ENCODE peak calls at places on chromosomes 7 and 10, in seven cellular contexts. One of them, this sample, is unnamed.

GRCh38 chr7:44797329-44798258 is 1.1 kb downstream of the PPIA start:
- DNase-seq in transverse colon: peak
- DNase-seq in uterus: peak
- DNase-seq in body of pancreas: peak
- DNase-seq in left ventricle myocardium inferior: peak
- DNase-seq in keratinocyte: no peak
- DNase-seq in BE2C: peak
- DNase-seq in this sample: peak

GRCh38 chr7:422191-422885 is 97.3 kb downstream of the PDGFA start:
- DNase-seq in keratinocyte: no peak
- DNase-seq in body of pancreas: no peak
- DNase-seq in transverse colon: no peak
- DNase-seq in left ventricle myocardium inferior: no peak
- DNase-seq in BE2C: no peak
- DNase-seq in uterus: no peak
- DNase-seq in this sample: no peak

GRCh38 chr7:112770051-112770450 is 20.1 kb downstream of the TMEM168 start:
- DNase-seq in keratinocyte: peak
- DNase-seq in left ventricle myocardium inferior: no peak
- DNase-seq in transverse colon: no peak
- DNase-seq in BE2C: no peak
- DNase-seq in uterus: no peak
- DNase-seq in body of pancreas: no peak
- DNase-seq in this sample: no peak

GRCh38 chr7:37028909-37029440 is 304.7 kb upstream of the AOAH start:
- DNase-seq in keratinocyte: no peak
- DNase-seq in uterus: no peak
- DNase-seq in transverse colon: no peak
- DNase-seq in left ventricle myocardium inferior: no peak
- DNase-seq in BE2C: no peak
- DNase-seq in body of pancreas: no peak
- DNase-seq in this sample: no peak

GRCh38 chr7:41164440-41164839 is 538.5 kb downstream of the INHBA start:
- DNase-seq in transverse colon: no peak
- DNase-seq in left ventricle myocardium inferior: no peak
- DNase-seq in body of pancreas: no peak
- DNase-seq in uterus: no peak
- DNase-seq in BE2C: no peak
- DNase-seq in keratinocyte: no peak
- DNase-seq in this sample: no peak

GRCh38 chr7:1240296-1240820 is 7.7 kb downstream of the UNCX start:
- DNase-seq in left ventricle myocardium inferior: no peak
- DNase-seq in transverse colon: no peak
- DNase-seq in keratinocyte: no peak
- DNase-seq in BE2C: no peak
- DNase-seq in uterus: no peak
- DNase-seq in body of pancreas: no peak
- DNase-seq in this sample: no peak

GRCh38 chr10:58157076-58157766 is 110.5 kb downstream of the IPMK start:
- DNase-seq in left ventricle myocardium inferior: no peak
- DNase-seq in body of pancreas: peak
- DNase-seq in BE2C: peak
- DNase-seq in keratinocyte: no peak
- DNase-seq in uterus: no peak
- DNase-seq in transverse colon: no peak
- DNase-seq in this sample: no peak

GRCh38 chr7:40057292-40057691 is 77.1 kb downstream of the MPLKIP start:
- DNase-seq in BE2C: no peak
- DNase-seq in keratinocyte: no peak
- DNase-seq in transverse colon: peak
- DNase-seq in uterus: no peak
- DNase-seq in body of pancreas: peak
- DNase-seq in left ventricle myocardium inferior: no peak
- DNase-seq in this sample: no peak

GRCh38 chr10:122974034-122974433 is 6.2 kb upstream of the PSTK start:
- DNase-seq in BE2C: peak
- DNase-seq in uterus: no peak
- DNase-seq in keratinocyte: no peak
- DNase-seq in body of pancreas: peak
- DNase-seq in transverse colon: no peak
- DNase-seq in left ventricle myocardium inferior: no peak
- DNase-seq in this sample: no peak

GRCh38 chr7:75572396-75572795 is 80.3 kb downstream of the SPDYE5 start:
- DNase-seq in keratinocyte: no peak
- DNase-seq in uterus: no peak
- DNase-seq in transverse colon: no peak
- DNase-seq in body of pancreas: no peak
- DNase-seq in left ventricle myocardium inferior: no peak
- DNase-seq in BE2C: no peak
- DNase-seq in this sample: peak

GRCh38 chr10:126391162-126391880 is 3.0 kb upstream of the ADAM12 start:
- DNase-seq in keratinocyte: no peak
- DNase-seq in uterus: no peak
- DNase-seq in transverse colon: no peak
- DNase-seq in body of pancreas: peak
- DNase-seq in left ventricle myocardium inferior: no peak
- DNase-seq in BE2C: no peak
- DNase-seq in this sample: no peak

GRCh38 chr7:11473807-11474424 is 358.1 kb downstream of the THSD7A start:
- DNase-seq in keratinocyte: no peak
- DNase-seq in uterus: no peak
- DNase-seq in BE2C: no peak
- DNase-seq in body of pancreas: no peak
- DNase-seq in transverse colon: no peak
- DNase-seq in left ventricle myocardium inferior: no peak
- DNase-seq in this sample: no peak

GRCh38 chr7:47449810-47450586 is 131.9 kb downstream of the TNS3 start:
- DNase-seq in BE2C: no peak
- DNase-seq in body of pancreas: no peak
- DNase-seq in transverse colon: no peak
- DNase-seq in uterus: no peak
- DNase-seq in keratinocyte: no peak
- DNase-seq in left ventricle myocardium inferior: no peak
- DNase-seq in this sample: no peak

GRCh38 chr7:120617239-120617638 is 240.7 kb downstream of the TSPAN12 start:
- DNase-seq in keratinocyte: no peak
- DNase-seq in BE2C: no peak
- DNase-seq in body of pancreas: no peak
- DNase-seq in transverse colon: no peak
- DNase-seq in left ventricle myocardium inferior: no peak
- DNase-seq in uterus: no peak
- DNase-seq in this sample: no peak

GRCh38 chr7:103989200-103989784 is at the start of gene RELN:
- DNase-seq in body of pancreas: no peak
- DNase-seq in left ventricle myocardium inferior: no peak
- DNase-seq in keratinocyte: no peak
- DNase-seq in uterus: no peak
- DNase-seq in transverse colon: no peak
- DNase-seq in BE2C: peak
- DNase-seq in this sample: no peak

DNA sequence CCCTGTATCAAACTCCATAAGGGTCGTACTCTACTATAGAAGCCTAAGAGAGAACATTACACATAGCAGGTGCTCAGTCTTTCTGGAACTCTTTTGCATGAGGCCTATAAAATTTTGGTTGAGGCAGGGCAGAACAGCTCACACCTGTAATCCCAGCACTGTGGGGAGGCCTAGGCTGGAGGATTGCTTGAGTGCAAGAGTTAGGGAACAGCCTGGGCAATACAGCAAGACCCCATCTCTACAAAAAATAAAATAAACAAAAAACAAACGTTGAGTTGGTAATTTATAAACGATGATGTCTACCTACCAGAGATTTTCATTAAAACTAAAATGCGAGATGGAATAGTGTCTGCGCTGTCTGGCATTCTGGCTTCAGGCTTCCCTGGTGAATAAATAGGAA is 876 bp downstream of the PON2 start:
- DNase-seq in BE2C: no peak
- DNase-seq in keratinocyte: no peak
- DNase-seq in uterus: no peak
- DNase-seq in left ventricle myocardium inferior: no peak
- DNase-seq in body of pancreas: no peak
- DNase-seq in transverse colon: no peak
- DNase-seq in this sample: no peak
- H3K4me3 ChIP-seq in BE2C: no peak
- H3K4me3 ChIP-seq in keratinocyte: peak
- H3K4me3 ChIP-seq in uterus: peak
- H3K4me3 ChIP-seq in left ventricle myocardium inferior: peak
- H3K4me3 ChIP-seq in body of pancreas: no peak
- H3K4me3 ChIP-seq in transverse colon: no peak
- H3K4me3 ChIP-seq in this sample: peak

GRCh38 chr10:36388162-36388561 is 737.2 kb upstream of the ANKRD30A start:
- DNase-seq in uterus: no peak
- DNase-seq in BE2C: no peak
- DNase-seq in keratinocyte: no peak
- DNase-seq in body of pancreas: no peak
- DNase-seq in transverse colon: no peak
- DNase-seq in left ventricle myocardium inferior: no peak
- DNase-seq in this sample: no peak

GRCh38 chr10:36385693-36386092 is 739.7 kb upstream of the ANKRD30A start:
- DNase-seq in body of pancreas: no peak
- DNase-seq in left ventricle myocardium inferior: no peak
- DNase-seq in keratinocyte: no peak
- DNase-seq in uterus: no peak
- DNase-seq in BE2C: no peak
- DNase-seq in transverse colon: no peak
- DNase-seq in this sample: no peak

GRCh38 chr10:36393800-36394199 is 731.6 kb upstream of the ANKRD30A start:
- DNase-seq in BE2C: no peak
- DNase-seq in left ventricle myocardium inferior: no peak
- DNase-seq in transverse colon: no peak
- DNase-seq in body of pancreas: no peak
- DNase-seq in keratinocyte: no peak
- DNase-seq in uterus: no peak
- DNase-seq in this sample: no peak

GRCh38 chr10:36391405-36391804 is 734.0 kb upstream of the ANKRD30A start:
- DNase-seq in uterus: no peak
- DNase-seq in BE2C: no peak
- DNase-seq in transverse colon: no peak
- DNase-seq in keratinocyte: no peak
- DNase-seq in left ventricle myocardium inferior: no peak
- DNase-seq in body of pancreas: no peak
- DNase-seq in this sample: no peak
- TF ChIP-seq CTCF in uterus: no peak
- TF ChIP-seq CTCF in BE2C: no peak
- TF ChIP-seq CTCF in transverse colon: no peak
- TF ChIP-seq CTCF in keratinocyte: no peak
- TF ChIP-seq CTCF in left ventricle myocardium inferior: no peak
- TF ChIP-seq CTCF in body of pancreas: no peak
- TF ChIP-seq CTCF in this sample: no peak

GRCh38 chr10:62017141-62017870 is 115.8 kb downstream of the ARID5B start:
- DNase-seq in BE2C: no peak
- DNase-seq in transverse colon: no peak
- DNase-seq in uterus: no peak
- DNase-seq in body of pancreas: no peak
- DNase-seq in keratinocyte: no peak
- DNase-seq in left ventricle myocardium inferior: no peak
- DNase-seq in this sample: no peak

GRCh38 chr10:62019685-62020361 is 118.3 kb downstream of the ARID5B start:
- DNase-seq in left ventricle myocardium inferior: no peak
- DNase-seq in body of pancreas: no peak
- DNase-seq in transverse colon: no peak
- DNase-seq in uterus: no peak
- DNase-seq in BE2C: no peak
- DNase-seq in keratinocyte: no peak
- DNase-seq in this sample: no peak

GRCh38 chr10:62018141-62018911 is 116.8 kb downstream of the ARID5B start:
- DNase-seq in keratinocyte: no peak
- DNase-seq in BE2C: no peak
- DNase-seq in left ventricle myocardium inferior: no peak
- DNase-seq in uterus: no peak
- DNase-seq in body of pancreas: peak
- DNase-seq in transverse colon: no peak
- DNase-seq in this sample: no peak

GRCh38 chr10:62020362-62020730 is 118.8 kb downstream of the ARID5B start:
- DNase-seq in body of pancreas: no peak
- DNase-seq in keratinocyte: no peak
- DNase-seq in left ventricle myocardium inferior: no peak
- DNase-seq in BE2C: no peak
- DNase-seq in transverse colon: no peak
- DNase-seq in uterus: no peak
- DNase-seq in this sample: no peak

GRCh38 chr10:62019013-62019684 is 117.7 kb downstream of the ARID5B start:
- DNase-seq in left ventricle myocardium inferior: no peak
- DNase-seq in body of pancreas: no peak
- DNase-seq in keratinocyte: no peak
- DNase-seq in BE2C: no peak
- DNase-seq in transverse colon: no peak
- DNase-seq in uterus: peak
- DNase-seq in this sample: no peak
- H3K4me3 ChIP-seq in left ventricle myocardium inferior: no peak
- H3K4me3 ChIP-seq in body of pancreas: no peak
- H3K4me3 ChIP-seq in keratinocyte: no peak
- H3K4me3 ChIP-seq in BE2C: no peak
- H3K4me3 ChIP-seq in transverse colon: no peak
- H3K4me3 ChIP-seq in uterus: no peak
- H3K4me3 ChIP-seq in this sample: no peak

GRCh38 chr7:25995893-25996529 is 156.0 kb upstream of the NFE2L3 start:
- DNase-seq in transverse colon: no peak
- DNase-seq in BE2C: no peak
- DNase-seq in uterus: no peak
- DNase-seq in body of pancreas: peak
- DNase-seq in keratinocyte: no peak
- DNase-seq in left ventricle myocardium inferior: no peak
- DNase-seq in this sample: no peak
- TF ChIP-seq CTCF in transverse colon: no peak
- TF ChIP-seq CTCF in BE2C: no peak
- TF ChIP-seq CTCF in uterus: no peak
- TF ChIP-seq CTCF in body of pancreas: peak
- TF ChIP-seq CTCF in keratinocyte: no peak
- TF ChIP-seq CTCF in left ventricle myocardium inferior: no peak
- TF ChIP-seq CTCF in this sample: no peak

GRCh38 chr7:132836746-132837145 is 245.1 kb downstream of the CHCHD3 start:
- DNase-seq in body of pancreas: no peak
- DNase-seq in left ventricle myocardium inferior: no peak
- DNase-seq in BE2C: no peak
- DNase-seq in keratinocyte: no peak
- DNase-seq in uterus: no peak
- DNase-seq in transverse colon: no peak
- DNase-seq in this sample: no peak
- H3K4me3 ChIP-seq in body of pancreas: no peak
- H3K4me3 ChIP-seq in left ventricle myocardium inferior: no peak
- H3K4me3 ChIP-seq in BE2C: no peak
- H3K4me3 ChIP-seq in keratinocyte: no peak
- H3K4me3 ChIP-seq in uterus: no peak
- H3K4me3 ChIP-seq in transverse colon: no peak
- H3K4me3 ChIP-seq in this sample: no peak

GRCh38 chr10:81215498-81215897 is 659.5 kb upstream of the NRG3 start:
- DNase-seq in body of pancreas: no peak
- DNase-seq in uterus: no peak
- DNase-seq in BE2C: no peak
- DNase-seq in keratinocyte: no peak
- DNase-seq in transverse colon: no peak
- DNase-seq in left ventricle myocardium inferior: no peak
- DNase-seq in this sample: no peak
- TF ChIP-seq CTCF in body of pancreas: no peak
- TF ChIP-seq CTCF in uterus: no peak
- TF ChIP-seq CTCF in BE2C: no peak
- TF ChIP-seq CTCF in keratinocyte: no peak
- TF ChIP-seq CTCF in transverse colon: no peak
- TF ChIP-seq CTCF in left ventricle myocardium inferior: no peak
- TF ChIP-seq CTCF in this sample: no peak

This sample was measured in dorsolateral prefrontal cortex.